ENCODE peak calls at places on chromosomes 16 and 17, in four cellular contexts. L, B, H and W are unnamed samples.

GRCh38 chr17:33980193-33980592 is 274.9 kb upstream of the CCL2 start:
- DNase-seq in H (no peak), L (no peak), B (no peak), W (no peak)

GRCh38 chr16:13633381-13633861 is 286.5 kb upstream of the ERCC4 start:
- DNase-seq in B (no peak), H (no peak), L (no peak), W (no peak)

GRCh38 chr17:50163846-50164696 is 1.7 kb upstream of the SGCA start:
- DNase-seq in L (no peak), H (no peak), B (no peak), W (no peak)

GRCh38 chr17:81315885-81316391 is 20.8 kb upstream of the SLC38A10 start:
- DNase-seq in H (no peak), B (no peak), L (no peak), W (no peak)

GRCh38 chr17:42347198-42347597 is 41.0 kb downstream of the STAT3 start:
- DNase-seq in B (peak), L (no peak), H (no peak), W (peak)

GRCh38 chr16:85635545-85636140 is 22.5 kb downstream of the GSE1 start:
- DNase-seq in H (no peak), L (no peak), B (no peak), W (no peak)

GRCh38 chr17:51004249-51004648 is 116.4 kb downstream of the SPAG9 start:
- DNase-seq in B (no peak), L (no peak), H (peak), W (no peak)

GRCh38 chr16:23013484-23013883 is 135.8 kb downstream of the USP31 start:
- DNase-seq in B (peak), L (no peak), H (peak), W (no peak)

GRCh38 chr16:1691956-1692355 is 13.9 kb downstream of the JPT2 start:
- DNase-seq in H (no peak), L (no peak), B (no peak), W (no peak)

GRCh38 chr16:78993342-78993741 is 607.2 kb downstream of the MAF start:
- DNase-seq in L (peak), H (no peak), B (no peak), W (no peak)

GRCh38 chr17:21283482-21284318 is 811 bp upstream of the MAP2K3 start:
- DNase-seq in B (peak), H (no peak), L (no peak), W (no peak)

GRCh38 chr16:80027007-80027965 is 426.7 kb upstream of the MAF start:
- DNase-seq in H (peak), L (peak), B (no peak), W (peak)

GRCh38 chr16:89391-90302 is 11.6 kb downstream of the MPG start:
- DNase-seq in H (no peak), B (no peak), L (no peak), W (no peak)

GRCh38 chr16:1140582-1140981 is 12.3 kb upstream of the CACNA1H start:
- DNase-seq in L (no peak), B (no peak), H (no peak), W (no peak)

GRCh38 chr17:42679001-42679491 is 2.3 kb upstream of the PLEKHH3 start:
- DNase-seq in L (peak), H (peak), B (no peak), W (no peak)

GRCh38 chr17:34369571-34369970 is 6.5 kb upstream of the CCL1 start:
- DNase-seq in L (no peak), B (no peak), H (no peak), W (no peak)

GRCh38 chr17:76506408-76507328 is 5.4 kb upstream of the RHBDF2 start:
- DNase-seq in B (peak), H (peak), L (peak), W (no peak)
- TF ChIP-seq TCF7L2 in B (no peak), H (no peak), L (no peak), W (no peak)

GRCh38 chr16:47045023-47045422 is 71.5 kb upstream of the DNAJA2 start:
- DNase-seq in L (no peak), B (no peak), H (no peak), W (no peak)
- TF ChIP-seq TCF7L2 in L (no peak), B (no peak), H (no peak), W (no peak)

GRCh38 chr17:6454495-6455320 is 10.5 kb downstream of the PIMREG start:
- DNase-seq in L (no peak), B (no peak), H (no peak), W (no peak)
- TF ChIP-seq TCF7L2 in L (no peak), B (no peak), H (no peak), W (no peak)

GRCh38 chr16:16960785-16961184 is 510.0 kb downstream of the XYLT1 start:
- DNase-seq in H (no peak), L (no peak), B (no peak), W (no peak)
- TF ChIP-seq TCF7L2 in H (no peak), L (no peak), B (no peak), W (no peak)

GRCh38 chr16:55571191-55571897 is 4.9 kb downstream of the CAPNS2 start:
- DNase-seq in H (peak), L (no peak), B (no peak), W (no peak)

GRCh38 chr16:55575621-55576020 is 9.1 kb downstream of the CAPNS2 start:
- DNase-seq in B (no peak), H (no peak), L (no peak), W (no peak)

GRCh38 chr16:55570159-55570558 is 3.7 kb downstream of the CAPNS2 start:
- DNase-seq in L (no peak), B (no peak), H (no peak), W (no peak)

GRCh38 chr16:55569025-55569424 is 2.5 kb downstream of the CAPNS2 start:
- DNase-seq in B (no peak), L (no peak), H (no peak), W (no peak)

DNA sequence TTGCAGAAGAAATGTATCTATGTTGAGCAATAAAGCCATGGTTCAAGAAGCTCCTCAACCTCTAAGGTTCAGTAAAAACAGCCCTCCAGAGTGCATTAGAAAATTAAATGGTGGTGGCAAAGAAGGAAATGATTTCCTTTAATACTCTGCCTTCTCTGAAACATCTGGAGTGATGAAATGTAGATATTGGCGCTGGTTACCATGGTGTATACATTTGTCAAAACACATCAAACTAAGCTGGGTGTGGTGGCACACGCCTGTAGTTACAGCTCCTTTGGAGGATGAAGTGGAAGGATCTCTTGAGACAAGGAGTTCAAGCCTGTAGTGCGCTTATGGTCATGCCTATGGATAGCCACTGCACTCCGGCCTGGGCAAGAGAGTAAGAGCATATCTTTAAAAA is 6.0 kb downstream of the CAPNS2 start:
- DNase-seq in L (no peak), H (no peak), B (no peak), W (no peak)
- TF ChIP-seq TCF7L2 in L (no peak), H (no peak), B (no peak), W (no peak)

DNA sequence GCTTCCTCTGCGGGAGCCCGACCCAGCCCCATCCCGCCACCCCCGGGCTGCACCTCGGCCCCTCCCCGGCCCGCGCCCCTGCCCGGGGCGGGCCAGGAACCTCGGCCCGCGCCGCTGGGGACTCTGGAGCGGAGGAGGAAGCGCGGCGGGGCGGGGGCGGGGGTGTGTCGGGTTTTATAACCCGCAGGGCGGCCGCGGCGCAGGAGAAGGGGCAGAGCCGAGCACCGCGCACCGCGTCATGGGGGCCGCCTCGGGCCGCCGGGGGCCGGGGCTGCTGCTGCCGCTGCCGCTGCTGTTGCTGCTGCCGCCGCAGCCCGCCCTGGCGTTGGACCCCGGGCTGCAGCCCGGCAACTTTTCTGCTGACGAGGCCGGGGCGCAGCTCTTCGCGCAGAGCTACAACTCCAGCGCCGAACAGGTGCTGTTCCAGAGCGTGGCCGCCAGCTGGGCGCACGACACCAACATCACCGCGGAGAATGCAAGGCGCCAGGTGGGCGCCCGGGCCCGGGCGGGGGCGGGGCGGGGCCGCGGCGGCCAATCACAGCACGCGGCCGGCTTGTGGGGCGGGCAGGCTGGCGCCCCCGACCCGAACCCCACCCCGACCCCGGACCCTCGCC is at the start of gene ACE:
- DNase-seq in L (peak), B (no peak), H (no peak), W (no peak)
- TF ChIP-seq TCF7L2 in L (no peak), B (no peak), H (no peak), W (no peak)